ENCODE peak calls at places on chromosomes 1 and 21, in eight cellular contexts. One of them, this sample, is unnamed.

GRCh38 chr1:214379254-214379970 is 98.5 kb downstream of the SMYD2 start:
- DNase-seq in ascending aorta: no peak
- DNase-seq in HCT116: no peak
- DNase-seq in cardiac muscle cell: no peak
- DNase-seq in kidney epithelial cell: no peak
- DNase-seq in fibroblast of pulmonary artery: no peak
- DNase-seq in dorsolateral prefrontal cortex: no peak
- DNase-seq in CD4-positive, alpha-beta T cell: no peak
- DNase-seq in this sample: no peak

GRCh38 chr1:205286335-205286950 is 35.1 kb downstream of the NUAK2 start:
- DNase-seq in ascending aorta: no peak
- DNase-seq in HCT116: no peak
- DNase-seq in cardiac muscle cell: peak
- DNase-seq in kidney epithelial cell: no peak
- DNase-seq in fibroblast of pulmonary artery: no peak
- DNase-seq in dorsolateral prefrontal cortex: no peak
- DNase-seq in CD4-positive, alpha-beta T cell: peak
- DNase-seq in this sample: peak

GRCh38 chr21:42496839-42497202 is 797 bp upstream of the RSPH1 start:
- DNase-seq in ascending aorta: peak
- DNase-seq in HCT116: no peak
- DNase-seq in cardiac muscle cell: peak
- DNase-seq in kidney epithelial cell: no peak
- DNase-seq in fibroblast of pulmonary artery: no peak
- DNase-seq in dorsolateral prefrontal cortex: peak
- DNase-seq in CD4-positive, alpha-beta T cell: no peak
- DNase-seq in this sample: no peak

GRCh38 chr1:91559838-91560514 is 59.3 kb downstream of the CDC7 start:
- DNase-seq in ascending aorta: no peak
- DNase-seq in HCT116: no peak
- DNase-seq in cardiac muscle cell: no peak
- DNase-seq in kidney epithelial cell: no peak
- DNase-seq in fibroblast of pulmonary artery: no peak
- DNase-seq in dorsolateral prefrontal cortex: no peak
- DNase-seq in CD4-positive, alpha-beta T cell: no peak
- DNase-seq in this sample: no peak

GRCh38 chr1:180270767-180271639 is 40.9 kb downstream of the LHX4 start:
- DNase-seq in ascending aorta: no peak
- DNase-seq in HCT116: no peak
- DNase-seq in cardiac muscle cell: peak
- DNase-seq in kidney epithelial cell: peak
- DNase-seq in fibroblast of pulmonary artery: peak
- DNase-seq in dorsolateral prefrontal cortex: peak
- DNase-seq in CD4-positive, alpha-beta T cell: no peak
- DNase-seq in this sample: no peak

GRCh38 chr1:235831148-235831547 is 35.6 kb downstream of the LYST start:
- DNase-seq in ascending aorta: no peak
- DNase-seq in HCT116: no peak
- DNase-seq in cardiac muscle cell: peak
- DNase-seq in kidney epithelial cell: peak
- DNase-seq in fibroblast of pulmonary artery: peak
- DNase-seq in dorsolateral prefrontal cortex: peak
- DNase-seq in CD4-positive, alpha-beta T cell: no peak
- DNase-seq in this sample: peak

GRCh38 chr1:6975991-6976390 is 190.7 kb downstream of the CAMTA1 start:
- DNase-seq in ascending aorta: no peak
- DNase-seq in HCT116: no peak
- DNase-seq in cardiac muscle cell: no peak
- DNase-seq in kidney epithelial cell: no peak
- DNase-seq in fibroblast of pulmonary artery: no peak
- DNase-seq in dorsolateral prefrontal cortex: no peak
- DNase-seq in CD4-positive, alpha-beta T cell: no peak
- DNase-seq in this sample: no peak

GRCh38 chr1:74714429-74715362 is 18.2 kb downstream of the CRYZ start:
- DNase-seq in ascending aorta: no peak
- DNase-seq in HCT116: no peak
- DNase-seq in cardiac muscle cell: no peak
- DNase-seq in kidney epithelial cell: no peak
- DNase-seq in fibroblast of pulmonary artery: no peak
- DNase-seq in dorsolateral prefrontal cortex: no peak
- DNase-seq in CD4-positive, alpha-beta T cell: no peak
- DNase-seq in this sample: peak

GRCh38 chr1:210250998-210251679 is 18.5 kb downstream of the SERTAD4 start:
- DNase-seq in ascending aorta: peak
- DNase-seq in HCT116: peak
- DNase-seq in cardiac muscle cell: peak
- DNase-seq in kidney epithelial cell: peak
- DNase-seq in fibroblast of pulmonary artery: no peak
- DNase-seq in dorsolateral prefrontal cortex: peak
- DNase-seq in CD4-positive, alpha-beta T cell: no peak
- DNase-seq in this sample: peak

GRCh38 chr21:31489014-31489413 is 145.0 kb upstream of the TIAM1 start:
- DNase-seq in ascending aorta: no peak
- DNase-seq in HCT116: no peak
- DNase-seq in cardiac muscle cell: no peak
- DNase-seq in kidney epithelial cell: no peak
- DNase-seq in fibroblast of pulmonary artery: no peak
- DNase-seq in dorsolateral prefrontal cortex: no peak
- DNase-seq in CD4-positive, alpha-beta T cell: no peak
- DNase-seq in this sample: no peak

GRCh38 chr1:197927908-197928665 is 10.9 kb downstream of the LHX9 start:
- DNase-seq in ascending aorta: no peak
- DNase-seq in HCT116: no peak
- DNase-seq in cardiac muscle cell: no peak
- DNase-seq in kidney epithelial cell: no peak
- DNase-seq in fibroblast of pulmonary artery: no peak
- DNase-seq in dorsolateral prefrontal cortex: no peak
- DNase-seq in CD4-positive, alpha-beta T cell: no peak
- DNase-seq in this sample: no peak

GRCh38 chr1:201362906-201363305 is 14.6 kb downstream of the TNNT2 start:
- DNase-seq in ascending aorta: no peak
- DNase-seq in HCT116: no peak
- DNase-seq in cardiac muscle cell: no peak
- DNase-seq in kidney epithelial cell: no peak
- DNase-seq in fibroblast of pulmonary artery: no peak
- DNase-seq in dorsolateral prefrontal cortex: peak
- DNase-seq in CD4-positive, alpha-beta T cell: no peak
- DNase-seq in this sample: no peak

GRCh38 chr1:7369866-7370265 is 401.2 kb upstream of the VAMP3 start:
- DNase-seq in ascending aorta: no peak
- DNase-seq in HCT116: no peak
- DNase-seq in cardiac muscle cell: no peak
- DNase-seq in kidney epithelial cell: no peak
- DNase-seq in fibroblast of pulmonary artery: no peak
- DNase-seq in dorsolateral prefrontal cortex: no peak
- DNase-seq in CD4-positive, alpha-beta T cell: no peak
- DNase-seq in this sample: no peak

GRCh38 chr1:41321277-41321676 is 40.0 kb upstream of the FOXO6 start:
- DNase-seq in ascending aorta: no peak
- DNase-seq in HCT116: no peak
- DNase-seq in cardiac muscle cell: no peak
- DNase-seq in kidney epithelial cell: no peak
- DNase-seq in fibroblast of pulmonary artery: no peak
- DNase-seq in dorsolateral prefrontal cortex: no peak
- DNase-seq in CD4-positive, alpha-beta T cell: no peak
- DNase-seq in this sample: no peak

GRCh38 chr1:180524915-180525695 is 22.7 kb upstream of the ACBD6 start:
- DNase-seq in ascending aorta: no peak
- DNase-seq in HCT116: no peak
- DNase-seq in cardiac muscle cell: no peak
- DNase-seq in kidney epithelial cell: no peak
- DNase-seq in fibroblast of pulmonary artery: no peak
- DNase-seq in dorsolateral prefrontal cortex: no peak
- DNase-seq in CD4-positive, alpha-beta T cell: no peak
- DNase-seq in this sample: no peak

GRCh38 chr1:183416850-183417690 is 1.1 kb downstream of the NMNAT2 start:
- DNase-seq in ascending aorta: peak
- DNase-seq in HCT116: no peak
- DNase-seq in cardiac muscle cell: peak
- DNase-seq in kidney epithelial cell: no peak
- DNase-seq in fibroblast of pulmonary artery: peak
- DNase-seq in dorsolateral prefrontal cortex: peak
- DNase-seq in CD4-positive, alpha-beta T cell: peak
- DNase-seq in this sample: peak

DNA sequence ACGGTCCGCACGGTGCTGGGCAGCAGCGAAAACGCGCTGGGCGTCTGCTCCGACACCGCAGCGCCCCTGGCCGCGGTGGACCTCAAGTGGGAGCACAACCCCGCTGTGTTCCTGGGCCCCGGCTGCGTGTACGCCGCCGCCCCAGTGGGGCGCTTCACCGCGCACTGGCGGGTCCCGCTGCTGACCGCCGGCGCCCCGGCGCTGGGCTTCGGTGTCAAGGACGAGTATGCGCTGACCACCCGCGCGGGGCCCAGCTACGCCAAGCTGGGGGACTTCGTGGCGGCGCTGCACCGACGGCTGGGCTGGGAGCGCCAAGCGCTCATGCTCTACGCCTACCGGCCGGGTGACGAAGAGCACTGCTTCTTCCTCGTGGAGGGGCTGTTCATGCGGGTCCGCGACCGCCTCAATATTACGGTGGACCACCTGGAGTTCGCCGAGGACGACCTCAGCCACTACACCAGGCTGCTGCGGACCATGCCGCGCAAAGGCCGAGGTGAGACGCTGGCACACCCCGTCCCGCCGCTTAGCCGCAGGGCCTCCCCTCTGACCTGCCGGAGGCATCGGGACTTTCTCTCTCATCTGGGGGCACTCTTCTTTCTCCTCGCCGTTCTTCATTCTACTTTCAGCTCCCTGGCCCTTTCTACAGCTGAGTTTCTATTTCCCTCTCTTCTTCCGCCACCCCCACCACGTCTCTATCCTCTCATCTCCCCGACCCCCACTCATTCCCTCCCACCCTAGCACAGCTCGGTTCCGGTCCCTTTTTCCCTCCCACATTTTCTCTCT is 1.0 kb downstream of the NPR1 start:
- DNase-seq in ascending aorta: no peak
- DNase-seq in HCT116: no peak
- DNase-seq in cardiac muscle cell: peak
- DNase-seq in kidney epithelial cell: no peak
- DNase-seq in fibroblast of pulmonary artery: peak
- DNase-seq in dorsolateral prefrontal cortex: no peak
- DNase-seq in CD4-positive, alpha-beta T cell: peak
- DNase-seq in this sample: peak
- TF ChIP-seq CTCF in ascending aorta: peak
- TF ChIP-seq CTCF in HCT116: no peak
- TF ChIP-seq CTCF in cardiac muscle cell: peak
- TF ChIP-seq CTCF in kidney epithelial cell: peak
- TF ChIP-seq CTCF in fibroblast of pulmonary artery: peak
- TF ChIP-seq CTCF in dorsolateral prefrontal cortex: no peak
- TF ChIP-seq CTCF in CD4-positive, alpha-beta T cell: no peak
- TF ChIP-seq CTCF in this sample: no peak

GRCh38 chr1:160197231-160197630 is 6.9 kb downstream of the CASQ1 start:
- DNase-seq in ascending aorta: no peak
- DNase-seq in HCT116: no peak
- DNase-seq in cardiac muscle cell: no peak
- DNase-seq in kidney epithelial cell: no peak
- DNase-seq in fibroblast of pulmonary artery: no peak
- DNase-seq in dorsolateral prefrontal cortex: no peak
- DNase-seq in CD4-positive, alpha-beta T cell: no peak
- DNase-seq in this sample: no peak
- TF ChIP-seq CTCF in ascending aorta: no peak
- TF ChIP-seq CTCF in HCT116: no peak
- TF ChIP-seq CTCF in cardiac muscle cell: no peak
- TF ChIP-seq CTCF in kidney epithelial cell: no peak
- TF ChIP-seq CTCF in fibroblast of pulmonary artery: no peak
- TF ChIP-seq CTCF in dorsolateral prefrontal cortex: no peak
- TF ChIP-seq CTCF in CD4-positive, alpha-beta T cell: no peak
- TF ChIP-seq CTCF in this sample: no peak

GRCh38 chr1:116033322-116033721 is 57.0 kb downstream of the SLC22A15 start:
- DNase-seq in ascending aorta: no peak
- DNase-seq in HCT116: no peak
- DNase-seq in cardiac muscle cell: no peak
- DNase-seq in kidney epithelial cell: no peak
- DNase-seq in fibroblast of pulmonary artery: no peak
- DNase-seq in dorsolateral prefrontal cortex: peak
- DNase-seq in CD4-positive, alpha-beta T cell: no peak
- DNase-seq in this sample: no peak

GRCh38 chr1:116031299-116031698 is 55.0 kb downstream of the SLC22A15 start:
- DNase-seq in ascending aorta: no peak
- DNase-seq in HCT116: no peak
- DNase-seq in cardiac muscle cell: no peak
- DNase-seq in kidney epithelial cell: no peak
- DNase-seq in fibroblast of pulmonary artery: no peak
- DNase-seq in dorsolateral prefrontal cortex: no peak
- DNase-seq in CD4-positive, alpha-beta T cell: no peak
- DNase-seq in this sample: no peak

GRCh38 chr1:116038679-116039078 is 62.4 kb downstream of the SLC22A15 start:
- DNase-seq in ascending aorta: no peak
- DNase-seq in HCT116: no peak
- DNase-seq in cardiac muscle cell: no peak
- DNase-seq in kidney epithelial cell: no peak
- DNase-seq in fibroblast of pulmonary artery: no peak
- DNase-seq in dorsolateral prefrontal cortex: no peak
- DNase-seq in CD4-positive, alpha-beta T cell: no peak
- DNase-seq in this sample: no peak

GRCh38 chr1:116036255-116036654 is 59.9 kb downstream of the SLC22A15 start:
- DNase-seq in ascending aorta: no peak
- DNase-seq in HCT116: no peak
- DNase-seq in cardiac muscle cell: no peak
- DNase-seq in kidney epithelial cell: no peak
- DNase-seq in fibroblast of pulmonary artery: no peak
- DNase-seq in dorsolateral prefrontal cortex: no peak
- DNase-seq in CD4-positive, alpha-beta T cell: no peak
- DNase-seq in this sample: no peak
- TF ChIP-seq CTCF in ascending aorta: no peak
- TF ChIP-seq CTCF in HCT116: peak
- TF ChIP-seq CTCF in cardiac muscle cell: no peak
- TF ChIP-seq CTCF in kidney epithelial cell: no peak
- TF ChIP-seq CTCF in fibroblast of pulmonary artery: no peak
- TF ChIP-seq CTCF in dorsolateral prefrontal cortex: no peak
- TF ChIP-seq CTCF in CD4-positive, alpha-beta T cell: no peak
- TF ChIP-seq CTCF in this sample: no peak

GRCh38 chr1:96080925-96081324 is 640.7 kb upstream of the PTBP2 start:
- DNase-seq in ascending aorta: no peak
- DNase-seq in HCT116: peak
- DNase-seq in cardiac muscle cell: peak
- DNase-seq in kidney epithelial cell: no peak
- DNase-seq in fibroblast of pulmonary artery: peak
- DNase-seq in dorsolateral prefrontal cortex: no peak
- DNase-seq in CD4-positive, alpha-beta T cell: no peak
- DNase-seq in this sample: no peak
- TF ChIP-seq CTCF in ascending aorta: no peak
- TF ChIP-seq CTCF in HCT116: peak
- TF ChIP-seq CTCF in cardiac muscle cell: peak
- TF ChIP-seq CTCF in kidney epithelial cell: no peak
- TF ChIP-seq CTCF in fibroblast of pulmonary artery: peak
- TF ChIP-seq CTCF in dorsolateral prefrontal cortex: no peak
- TF ChIP-seq CTCF in CD4-positive, alpha-beta T cell: no peak
- TF ChIP-seq CTCF in this sample: no peak

DNA sequence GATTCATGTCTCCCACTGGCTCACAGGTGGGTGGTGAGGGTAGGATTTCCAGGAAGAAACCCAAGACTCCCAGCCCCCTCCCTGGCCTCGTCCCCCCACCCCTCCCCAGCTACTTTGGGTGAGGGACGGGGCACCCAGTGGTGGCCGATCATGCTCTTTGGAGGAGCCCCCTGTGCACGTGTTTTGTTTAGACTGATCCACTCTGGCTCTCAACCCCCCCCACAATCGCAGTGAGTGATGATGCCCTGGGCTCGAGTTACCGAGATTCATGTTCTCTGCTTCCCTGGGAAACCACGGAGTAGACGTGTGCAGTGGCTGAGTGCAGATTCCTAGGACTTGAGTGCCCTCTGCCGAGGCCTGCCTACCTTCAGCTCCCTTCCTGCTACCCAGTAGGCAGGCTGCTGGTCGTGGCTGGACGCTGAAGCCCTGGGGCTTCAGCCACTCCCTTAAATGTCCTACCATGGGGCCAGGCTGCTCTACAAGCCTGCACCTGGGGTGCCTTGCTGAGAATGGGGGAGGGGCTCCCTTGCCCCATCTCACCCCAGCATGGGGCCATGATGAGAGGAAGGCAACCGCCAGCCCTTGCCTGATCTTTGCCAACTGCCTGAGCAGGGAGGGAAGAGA is 3.9 kb upstream of the GRIK3 start:
- DNase-seq in ascending aorta: no peak
- DNase-seq in HCT116: peak
- DNase-seq in cardiac muscle cell: peak
- DNase-seq in kidney epithelial cell: no peak
- DNase-seq in fibroblast of pulmonary artery: no peak
- DNase-seq in dorsolateral prefrontal cortex: peak
- DNase-seq in CD4-positive, alpha-beta T cell: no peak
- DNase-seq in this sample: no peak
- TF ChIP-seq CTCF in ascending aorta: no peak
- TF ChIP-seq CTCF in HCT116: peak
- TF ChIP-seq CTCF in cardiac muscle cell: no peak
- TF ChIP-seq CTCF in kidney epithelial cell: no peak
- TF ChIP-seq CTCF in fibroblast of pulmonary artery: no peak
- TF ChIP-seq CTCF in dorsolateral prefrontal cortex: peak
- TF ChIP-seq CTCF in CD4-positive, alpha-beta T cell: no peak
- TF ChIP-seq CTCF in this sample: no peak

This sample was measured in GM13976.